ENCODE peak calls at places on chromosomes 3 and 15, in four cellular contexts. One of them, this sample, is unnamed.

GRCh38 chr3:149454746-149455145 is 19.8 kb upstream of the TM4SF4 start:
- DNase-seq in mesendoderm: peak; percentile 74
- DNase-seq in CD4-positive, CD25-positive, alpha-beta regulatory T cell: no peak
- DNase-seq in CD8-positive, alpha-beta memory T cell: no peak
- DNase-seq in this sample: no peak

GRCh38 chr3:42122261-42123011 is 31.3 kb downstream of the TRAK1 start:
- DNase-seq in mesendoderm: peak; percentile 19
- DNase-seq in CD4-positive, CD25-positive, alpha-beta regulatory T cell: no peak
- DNase-seq in CD8-positive, alpha-beta memory T cell: no peak
- DNase-seq in this sample: no peak

GRCh38 chr3:172323894-172324590 is 124.2 kb downstream of the GHSR start:
- DNase-seq in mesendoderm: peak; percentile 66
- DNase-seq in CD4-positive, CD25-positive, alpha-beta regulatory T cell: no peak
- DNase-seq in CD8-positive, alpha-beta memory T cell: no peak
- DNase-seq in this sample: no peak

GRCh38 chr3:108062051-108062450 is 28.8 kb downstream of the CD47 start:
- DNase-seq in mesendoderm: no peak
- DNase-seq in CD4-positive, CD25-positive, alpha-beta regulatory T cell: no peak
- DNase-seq in CD8-positive, alpha-beta memory T cell: no peak
- DNase-seq in this sample: no peak

GRCh38 chr3:102092617-102093466 is 243.5 kb downstream of the NFKBIZ start:
- DNase-seq in mesendoderm: no peak
- DNase-seq in CD4-positive, CD25-positive, alpha-beta regulatory T cell: no peak
- DNase-seq in CD8-positive, alpha-beta memory T cell: no peak
- DNase-seq in this sample: no peak

GRCh38 chr3:127459891-127460290 is 130.6 kb downstream of the TPRA1 start:
- DNase-seq in mesendoderm: no peak
- DNase-seq in CD4-positive, CD25-positive, alpha-beta regulatory T cell: no peak
- DNase-seq in CD8-positive, alpha-beta memory T cell: no peak
- DNase-seq in this sample: no peak

GRCh38 chr3:193905993-193906396 is 230.0 kb upstream of the HES1 start:
- DNase-seq in mesendoderm: no peak
- DNase-seq in CD4-positive, CD25-positive, alpha-beta regulatory T cell: no peak
- DNase-seq in CD8-positive, alpha-beta memory T cell: no peak
- DNase-seq in this sample: no peak

GRCh38 chr3:149319750-149320149 is 13.7 kb downstream of the TM4SF18 start:
- DNase-seq in mesendoderm: no peak
- DNase-seq in CD4-positive, CD25-positive, alpha-beta regulatory T cell: no peak
- DNase-seq in CD8-positive, alpha-beta memory T cell: no peak
- DNase-seq in this sample: no peak

GRCh38 chr3:85360742-85361387 is 402.1 kb downstream of the CADM2 start:
- DNase-seq in mesendoderm: peak; percentile 77
- DNase-seq in CD4-positive, CD25-positive, alpha-beta regulatory T cell: no peak
- DNase-seq in CD8-positive, alpha-beta memory T cell: no peak
- DNase-seq in this sample: no peak

GRCh38 chr3:98545940-98546339 is 14.2 kb downstream of the GPR15 start:
- DNase-seq in mesendoderm: no peak
- DNase-seq in CD4-positive, CD25-positive, alpha-beta regulatory T cell: no peak
- DNase-seq in CD8-positive, alpha-beta memory T cell: no peak
- DNase-seq in this sample: no peak

GRCh38 chr15:63234479-63234878 is 42.9 kb upstream of the APH1B start:
- DNase-seq in mesendoderm: no peak
- DNase-seq in CD4-positive, CD25-positive, alpha-beta regulatory T cell: no peak
- DNase-seq in CD8-positive, alpha-beta memory T cell: no peak
- DNase-seq in this sample: no peak

GRCh38 chr3:147589016-147589415 is 179.9 kb downstream of the ZIC1 start:
- DNase-seq in mesendoderm: no peak
- DNase-seq in CD4-positive, CD25-positive, alpha-beta regulatory T cell: no peak
- DNase-seq in CD8-positive, alpha-beta memory T cell: no peak
- DNase-seq in this sample: no peak

GRCh38 chr15:40878785-40879184 is 4.8 kb upstream of the RHOV start:
- DNase-seq in mesendoderm: peak; percentile 73
- DNase-seq in CD4-positive, CD25-positive, alpha-beta regulatory T cell: no peak
- DNase-seq in CD8-positive, alpha-beta memory T cell: no peak
- DNase-seq in this sample: no peak

GRCh38 chr3:184619348-184619747 is 57.8 kb downstream of the EPHB3 start:
- DNase-seq in mesendoderm: peak; percentile 86
- DNase-seq in CD4-positive, CD25-positive, alpha-beta regulatory T cell: no peak
- DNase-seq in CD8-positive, alpha-beta memory T cell: peak; percentile 39
- DNase-seq in this sample: no peak

GRCh38 chr3:53065841-53066480 is 20.1 kb upstream of the SFMBT1 start:
- DNase-seq in mesendoderm: no peak
- DNase-seq in CD4-positive, CD25-positive, alpha-beta regulatory T cell: no peak
- DNase-seq in CD8-positive, alpha-beta memory T cell: no peak
- DNase-seq in this sample: no peak

GRCh38 chr15:85383470-85384148 is 3.2 kb downstream of the AKAP13 start:
- DNase-seq in mesendoderm: peak; percentile 56
- DNase-seq in CD4-positive, CD25-positive, alpha-beta regulatory T cell: no peak
- DNase-seq in CD8-positive, alpha-beta memory T cell: no peak
- DNase-seq in this sample: no peak

GRCh38 chr3:127820221-127820870 is 2.0 kb downstream of the MGLL start:
- DNase-seq in mesendoderm: no peak
- DNase-seq in CD4-positive, CD25-positive, alpha-beta regulatory T cell: no peak
- DNase-seq in CD8-positive, alpha-beta memory T cell: no peak
- DNase-seq in this sample: no peak

GRCh38 chr3:122577409-122578028 is at the start of gene PARP15:
- DNase-seq in mesendoderm: peak; percentile 30
- DNase-seq in CD4-positive, CD25-positive, alpha-beta regulatory T cell: peak; percentile 13
- DNase-seq in CD8-positive, alpha-beta memory T cell: peak; percentile 46
- DNase-seq in this sample: peak; percentile 39

GRCh38 chr3:64954995-64955636 is 267.3 kb upstream of the ADAMTS9 start:
- DNase-seq in mesendoderm: no peak
- DNase-seq in CD4-positive, CD25-positive, alpha-beta regulatory T cell: no peak
- DNase-seq in CD8-positive, alpha-beta memory T cell: no peak
- DNase-seq in this sample: no peak

GRCh38 chr3:62797129-62797528 is 78.1 kb downstream of the CADPS start:
- DNase-seq in mesendoderm: no peak
- DNase-seq in CD4-positive, CD25-positive, alpha-beta regulatory T cell: no peak
- DNase-seq in CD8-positive, alpha-beta memory T cell: no peak
- DNase-seq in this sample: no peak

GRCh38 chr15:97759363-97759762 is 201.1 kb upstream of the ARRDC4 start:
- DNase-seq in mesendoderm: no peak
- DNase-seq in CD4-positive, CD25-positive, alpha-beta regulatory T cell: no peak
- DNase-seq in CD8-positive, alpha-beta memory T cell: no peak
- DNase-seq in this sample: no peak

GRCh38 chr3:161401389-161401788 is 30.1 kb upstream of the SPTSSB start:
- DNase-seq in mesendoderm: no peak
- DNase-seq in CD4-positive, CD25-positive, alpha-beta regulatory T cell: no peak
- DNase-seq in CD8-positive, alpha-beta memory T cell: no peak
- DNase-seq in this sample: no peak

GRCh38 chr3:137165117-137165806 is 207.5 kb downstream of the IL20RB start:
- DNase-seq in mesendoderm: peak; percentile 69
- DNase-seq in CD4-positive, CD25-positive, alpha-beta regulatory T cell: no peak
- DNase-seq in CD8-positive, alpha-beta memory T cell: no peak
- DNase-seq in this sample: no peak

GRCh38 chr3:131850223-131850622 is 184.6 kb downstream of the CPNE4 start:
- DNase-seq in mesendoderm: no peak
- DNase-seq in CD4-positive, CD25-positive, alpha-beta regulatory T cell: no peak
- DNase-seq in CD8-positive, alpha-beta memory T cell: no peak
- DNase-seq in this sample: no peak

GRCh38 chr15:60469893-60470641 is 8.9 kb downstream of the ICE2 start:
- DNase-seq in mesendoderm: no peak
- DNase-seq in CD4-positive, CD25-positive, alpha-beta regulatory T cell: no peak
- DNase-seq in CD8-positive, alpha-beta memory T cell: no peak
- DNase-seq in this sample: no peak

GRCh38 chr3:181906338-181906737 is 194.6 kb downstream of the SOX2 start:
- DNase-seq in mesendoderm: no peak
- DNase-seq in CD4-positive, CD25-positive, alpha-beta regulatory T cell: no peak
- DNase-seq in CD8-positive, alpha-beta memory T cell: no peak
- DNase-seq in this sample: no peak

GRCh38 chr3:38576131-38577088 is 73.1 kb downstream of the SCN5A start:
- DNase-seq in mesendoderm: no peak
- DNase-seq in CD4-positive, CD25-positive, alpha-beta regulatory T cell: no peak
- DNase-seq in CD8-positive, alpha-beta memory T cell: no peak
- DNase-seq in this sample: no peak

GRCh38 chr3:3605181-3605580 is 194.1 kb upstream of the LRRN1 start:
- DNase-seq in mesendoderm: no peak
- DNase-seq in CD4-positive, CD25-positive, alpha-beta regulatory T cell: no peak
- DNase-seq in CD8-positive, alpha-beta memory T cell: no peak
- DNase-seq in this sample: no peak

GRCh38 chr15:35705885-35706590 is 160.1 kb upstream of the DPH6 start:
- DNase-seq in mesendoderm: peak; percentile 29
- DNase-seq in CD4-positive, CD25-positive, alpha-beta regulatory T cell: no peak
- DNase-seq in CD8-positive, alpha-beta memory T cell: no peak
- DNase-seq in this sample: no peak

GRCh38 chr3:161851941-161852566 is 355.4 kb downstream of the OTOL1 start:
- DNase-seq in mesendoderm: peak; percentile 65
- DNase-seq in CD4-positive, CD25-positive, alpha-beta regulatory T cell: no peak
- DNase-seq in CD8-positive, alpha-beta memory T cell: no peak
- DNase-seq in this sample: no peak

GRCh38 chr3:32399030-32399620 is 7.5 kb downstream of the CMTM7 start:
- DNase-seq in mesendoderm: peak; percentile 68
- DNase-seq in CD4-positive, CD25-positive, alpha-beta regulatory T cell: peak; percentile 35
- DNase-seq in CD8-positive, alpha-beta memory T cell: peak; percentile 54
- DNase-seq in this sample: peak; percentile 63

GRCh38 chr3:156837130-156837529 is 11.0 kb downstream of the LEKR1 start:
- DNase-seq in mesendoderm: peak; percentile 52
- DNase-seq in CD4-positive, CD25-positive, alpha-beta regulatory T cell: no peak
- DNase-seq in CD8-positive, alpha-beta memory T cell: no peak
- DNase-seq in this sample: no peak

GRCh38 chr15:39581501-39582285 is 814 bp downstream of the THBS1 start:
- DNase-seq in mesendoderm: peak; percentile 83
- DNase-seq in CD4-positive, CD25-positive, alpha-beta regulatory T cell: no peak
- DNase-seq in CD8-positive, alpha-beta memory T cell: no peak
- DNase-seq in this sample: no peak

GRCh38 chr3:45567730-45568172 is 26.8 kb upstream of the LIMD1 start:
- DNase-seq in mesendoderm: no peak
- DNase-seq in CD4-positive, CD25-positive, alpha-beta regulatory T cell: no peak
- DNase-seq in CD8-positive, alpha-beta memory T cell: no peak
- DNase-seq in this sample: no peak
- H3K27ac ChIP-seq in mesendoderm: no peak overlapping the region
- H3K27ac ChIP-seq in CD4-positive, CD25-positive, alpha-beta regulatory T cell: no peak overlapping the region
- H3K27ac ChIP-seq in CD8-positive, alpha-beta memory T cell: no peak overlapping the region
- H3K27ac ChIP-seq in this sample: no peak overlapping the region

DNA sequence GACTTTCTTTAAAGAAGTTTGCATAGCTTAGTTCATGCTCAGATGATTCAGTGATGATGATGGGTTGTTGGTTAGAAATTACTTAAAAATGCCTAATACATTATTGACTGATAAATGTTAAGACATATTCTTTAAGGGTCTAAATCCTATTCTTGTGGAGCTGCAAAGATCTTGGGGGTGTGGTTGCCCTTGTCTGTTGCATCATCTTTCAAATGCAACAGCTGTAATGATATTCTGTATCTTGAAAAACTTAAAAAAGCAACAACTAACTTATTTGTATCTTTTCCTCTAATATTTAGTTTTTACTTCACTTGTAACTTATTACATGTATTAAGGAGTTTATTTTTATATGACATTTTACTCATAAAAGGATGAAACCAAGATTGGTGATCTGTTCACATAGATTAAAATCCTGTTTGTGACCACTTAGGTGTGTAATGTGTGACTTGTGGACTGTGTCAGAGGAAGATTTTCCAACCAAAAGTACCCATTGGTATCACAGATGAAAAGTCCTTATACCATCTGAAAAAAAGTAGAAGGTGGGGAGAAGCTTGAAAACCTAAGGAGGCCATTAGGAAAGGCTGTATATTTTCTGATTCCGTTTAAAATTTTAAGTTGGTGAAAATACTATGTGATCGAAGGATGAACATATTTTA is 142.8 kb downstream of the IGF1R start:
- DNase-seq in mesendoderm: no peak
- DNase-seq in CD4-positive, CD25-positive, alpha-beta regulatory T cell: no peak
- DNase-seq in CD8-positive, alpha-beta memory T cell: no peak
- DNase-seq in this sample: no peak
- H3K27ac ChIP-seq in mesendoderm: no peak overlapping the region
- H3K27ac ChIP-seq in CD4-positive, CD25-positive, alpha-beta regulatory T cell: no peak overlapping the region
- H3K27ac ChIP-seq in CD8-positive, alpha-beta memory T cell: no peak overlapping the region
- H3K27ac ChIP-seq in this sample: no peak overlapping the region

GRCh38 chr15:93050648-93051047 is 38.4 kb downstream of the RGMA start:
- DNase-seq in mesendoderm: no peak
- DNase-seq in CD4-positive, CD25-positive, alpha-beta regulatory T cell: no peak
- DNase-seq in CD8-positive, alpha-beta memory T cell: no peak
- DNase-seq in this sample: no peak
- H3K27ac ChIP-seq in mesendoderm: no peak overlapping the region
- H3K27ac ChIP-seq in CD4-positive, CD25-positive, alpha-beta regulatory T cell: no peak overlapping the region
- H3K27ac ChIP-seq in CD8-positive, alpha-beta memory T cell: no peak overlapping the region
- H3K27ac ChIP-seq in this sample: no peak overlapping the region

DNA sequence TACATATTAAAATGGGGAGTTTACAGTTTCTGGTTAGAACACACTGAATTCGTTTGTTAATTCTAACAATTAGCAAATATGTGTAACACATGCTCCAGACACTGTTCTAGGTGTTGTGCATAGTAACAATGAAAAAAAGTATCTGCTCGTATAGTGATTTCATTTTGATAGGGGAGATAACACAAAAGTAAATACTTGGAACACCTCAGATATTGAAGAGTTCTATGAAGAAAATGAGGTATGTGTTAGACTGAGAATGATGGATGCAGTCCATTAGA is 6.8 kb upstream of the TMF1 start:
- DNase-seq in mesendoderm: no peak
- DNase-seq in CD4-positive, CD25-positive, alpha-beta regulatory T cell: no peak
- DNase-seq in CD8-positive, alpha-beta memory T cell: no peak
- DNase-seq in this sample: no peak
- H3K27ac ChIP-seq in mesendoderm: no peak overlapping the region
- H3K27ac ChIP-seq in CD4-positive, CD25-positive, alpha-beta regulatory T cell: peak overlapping the region; percentile 70
- H3K27ac ChIP-seq in CD8-positive, alpha-beta memory T cell: peak overlapping the region; percentile 40
- H3K27ac ChIP-seq in this sample: peak overlapping the region; percentile 56

GRCh38 chr3:151195818-151196217 is 7.2 kb downstream of the GPR171 start:
- DNase-seq in mesendoderm: no peak
- DNase-seq in CD4-positive, CD25-positive, alpha-beta regulatory T cell: no peak
- DNase-seq in CD8-positive, alpha-beta memory T cell: no peak
- DNase-seq in this sample: no peak
- H3K27ac ChIP-seq in mesendoderm: no peak overlapping the region
- H3K27ac ChIP-seq in CD4-positive, CD25-positive, alpha-beta regulatory T cell: no peak overlapping the region
- H3K27ac ChIP-seq in CD8-positive, alpha-beta memory T cell: no peak overlapping the region
- H3K27ac ChIP-seq in this sample: no peak overlapping the region

GRCh38 chr15:42772901-42773300 is 36.0 kb upstream of the CDAN1 start:
- DNase-seq in mesendoderm: no peak
- DNase-seq in CD4-positive, CD25-positive, alpha-beta regulatory T cell: no peak
- DNase-seq in CD8-positive, alpha-beta memory T cell: no peak
- DNase-seq in this sample: no peak
- H3K27ac ChIP-seq in mesendoderm: no peak overlapping the region
- H3K27ac ChIP-seq in CD4-positive, CD25-positive, alpha-beta regulatory T cell: no peak overlapping the region
- H3K27ac ChIP-seq in CD8-positive, alpha-beta memory T cell: no peak overlapping the region
- H3K27ac ChIP-seq in this sample: no peak overlapping the region

GRCh38 chr3:188797045-188797444 is 374.7 kb upstream of the TPRG1 start:
- DNase-seq in mesendoderm: peak; percentile 27
- DNase-seq in CD4-positive, CD25-positive, alpha-beta regulatory T cell: no peak
- DNase-seq in CD8-positive, alpha-beta memory T cell: no peak
- DNase-seq in this sample: no peak

GRCh38 chr3:188801393-188801792 is 370.4 kb upstream of the TPRG1 start:
- DNase-seq in mesendoderm: no peak
- DNase-seq in CD4-positive, CD25-positive, alpha-beta regulatory T cell: no peak
- DNase-seq in CD8-positive, alpha-beta memory T cell: no peak
- DNase-seq in this sample: no peak

GRCh38 chr3:188792788-188793187 is 379.0 kb upstream of the TPRG1 start:
- DNase-seq in mesendoderm: peak; percentile 45
- DNase-seq in CD4-positive, CD25-positive, alpha-beta regulatory T cell: no peak
- DNase-seq in CD8-positive, alpha-beta memory T cell: no peak
- DNase-seq in this sample: no peak

GRCh38 chr3:188796122-188796631 is 375.6 kb upstream of the TPRG1 start:
- DNase-seq in mesendoderm: no peak
- DNase-seq in CD4-positive, CD25-positive, alpha-beta regulatory T cell: no peak
- DNase-seq in CD8-positive, alpha-beta memory T cell: no peak
- DNase-seq in this sample: no peak
- H3K27ac ChIP-seq in mesendoderm: no peak overlapping the region
- H3K27ac ChIP-seq in CD4-positive, CD25-positive, alpha-beta regulatory T cell: no peak overlapping the region
- H3K27ac ChIP-seq in CD8-positive, alpha-beta memory T cell: no peak overlapping the region
- H3K27ac ChIP-seq in this sample: no peak overlapping the region